ENCODE peak calls at places on chromosomes 3 and 15, in nine cellular contexts. One of them, this sample, is unnamed.
A peak's percentile ranks its signal among the peaks of the same experiment; 100 is the strongest.

GRCh38 chr3:72082121-72082715 is 297.3 kb upstream of the PROK2 start:
- DNase-seq in body of pancreas: no peak
- DNase-seq in IMR-90: no peak
- DNase-seq in CD8-positive, alpha-beta T cell: no peak
- DNase-seq in HCT116: no peak
- DNase-seq in heart right ventricle: no peak
- DNase-seq in RWPE2: no peak
- DNase-seq in lower lobe of right lung: peak; percentile 55
- DNase-seq in heart left ventricle: no peak
- DNase-seq in this sample: no peak

GRCh38 chr3:46010519-46011113 is 15.0 kb upstream of the FYCO1 start:
- DNase-seq in body of pancreas: no peak
- DNase-seq in IMR-90: no peak
- DNase-seq in CD8-positive, alpha-beta T cell: no peak
- DNase-seq in HCT116: no peak
- DNase-seq in heart right ventricle: no peak
- DNase-seq in RWPE2: no peak
- DNase-seq in lower lobe of right lung: no peak
- DNase-seq in heart left ventricle: no peak
- DNase-seq in this sample: no peak

GRCh38 chr15:69847625-69848024 is 250.1 kb downstream of the TLE3 start:
- DNase-seq in body of pancreas: no peak
- DNase-seq in IMR-90: no peak
- DNase-seq in CD8-positive, alpha-beta T cell: no peak
- DNase-seq in HCT116: no peak
- DNase-seq in heart right ventricle: no peak
- DNase-seq in RWPE2: no peak
- DNase-seq in lower lobe of right lung: no peak
- DNase-seq in heart left ventricle: no peak
- DNase-seq in this sample: no peak

GRCh38 chr3:64467255-64467944 is 220.4 kb downstream of the ADAMTS9 start:
- DNase-seq in body of pancreas: no peak
- DNase-seq in IMR-90: no peak
- DNase-seq in CD8-positive, alpha-beta T cell: no peak
- DNase-seq in HCT116: no peak
- DNase-seq in heart right ventricle: no peak
- DNase-seq in RWPE2: no peak
- DNase-seq in lower lobe of right lung: no peak
- DNase-seq in heart left ventricle: no peak
- DNase-seq in this sample: no peak

GRCh38 chr15:57329582-57330367 is 46.5 kb upstream of the CGNL1 start:
- DNase-seq in body of pancreas: no peak
- DNase-seq in IMR-90: no peak
- DNase-seq in CD8-positive, alpha-beta T cell: no peak
- DNase-seq in HCT116: no peak
- DNase-seq in heart right ventricle: no peak
- DNase-seq in RWPE2: no peak
- DNase-seq in lower lobe of right lung: no peak
- DNase-seq in heart left ventricle: no peak
- DNase-seq in this sample: no peak

GRCh38 chr15:69954726-69955125 is 143.0 kb downstream of the TLE3 start:
- DNase-seq in body of pancreas: no peak
- DNase-seq in IMR-90: no peak
- DNase-seq in CD8-positive, alpha-beta T cell: no peak
- DNase-seq in HCT116: no peak
- DNase-seq in heart right ventricle: no peak
- DNase-seq in RWPE2: no peak
- DNase-seq in lower lobe of right lung: no peak
- DNase-seq in heart left ventricle: no peak
- DNase-seq in this sample: no peak

GRCh38 chr15:75902129-75902557 is 1.5 kb upstream of the FBXO22 start:
- DNase-seq in body of pancreas: peak; percentile 40
- DNase-seq in IMR-90: no peak
- DNase-seq in CD8-positive, alpha-beta T cell: no peak
- DNase-seq in HCT116: no peak
- DNase-seq in heart right ventricle: peak; percentile 31
- DNase-seq in RWPE2: no peak
- DNase-seq in lower lobe of right lung: no peak
- DNase-seq in heart left ventricle: peak; percentile 47
- DNase-seq in this sample: no peak

GRCh38 chr3:189781384-189781783 is 150.2 kb downstream of the TP63 start:
- DNase-seq in body of pancreas: no peak
- DNase-seq in IMR-90: no peak
- DNase-seq in CD8-positive, alpha-beta T cell: no peak
- DNase-seq in HCT116: no peak
- DNase-seq in heart right ventricle: no peak
- DNase-seq in RWPE2: no peak
- DNase-seq in lower lobe of right lung: no peak
- DNase-seq in heart left ventricle: no peak
- DNase-seq in this sample: no peak

GRCh38 chr3:116188231-116188785 is 257.0 kb downstream of the LSAMP start:
- DNase-seq in body of pancreas: no peak
- DNase-seq in IMR-90: peak; percentile 66
- DNase-seq in CD8-positive, alpha-beta T cell: no peak
- DNase-seq in HCT116: no peak
- DNase-seq in heart right ventricle: no peak
- DNase-seq in RWPE2: no peak
- DNase-seq in lower lobe of right lung: no peak
- DNase-seq in heart left ventricle: no peak
- DNase-seq in this sample: no peak

GRCh38 chr3:197736010-197736490 is 654 bp downstream of the RUBCN start:
- DNase-seq in body of pancreas: peak; percentile 17
- DNase-seq in IMR-90: no peak
- DNase-seq in CD8-positive, alpha-beta T cell: peak; percentile 41
- DNase-seq in HCT116: no peak
- DNase-seq in heart right ventricle: peak; percentile 18
- DNase-seq in RWPE2: no peak
- DNase-seq in lower lobe of right lung: no peak
- DNase-seq in heart left ventricle: peak; percentile 39
- DNase-seq in this sample: no peak

GRCh38 chr3:25820372-25820771 is 30.5 kb downstream of the OXSM start:
- DNase-seq in body of pancreas: peak; percentile 5
- DNase-seq in IMR-90: peak; percentile 99
- DNase-seq in CD8-positive, alpha-beta T cell: no peak
- DNase-seq in HCT116: no peak
- DNase-seq in heart right ventricle: peak; percentile 10
- DNase-seq in RWPE2: no peak
- DNase-seq in lower lobe of right lung: no peak
- DNase-seq in heart left ventricle: no peak
- DNase-seq in this sample: no peak

GRCh38 chr15:90593469-90594158 is 63.9 kb downstream of the CRTC3 start:
- DNase-seq in body of pancreas: no peak
- DNase-seq in IMR-90: no peak
- DNase-seq in CD8-positive, alpha-beta T cell: no peak
- DNase-seq in HCT116: no peak
- DNase-seq in heart right ventricle: peak; percentile 37
- DNase-seq in RWPE2: no peak
- DNase-seq in lower lobe of right lung: no peak
- DNase-seq in heart left ventricle: peak; percentile 39
- DNase-seq in this sample: no peak

GRCh38 chr3:78765671-78766485 is 1001.9 kb downstream of the ROBO1 start:
- DNase-seq in body of pancreas: no peak
- DNase-seq in IMR-90: no peak
- DNase-seq in CD8-positive, alpha-beta T cell: no peak
- DNase-seq in HCT116: no peak
- DNase-seq in heart right ventricle: no peak
- DNase-seq in RWPE2: no peak
- DNase-seq in lower lobe of right lung: no peak
- DNase-seq in heart left ventricle: no peak
- DNase-seq in this sample: no peak

GRCh38 chr3:33030802-33031201 is 66.1 kb downstream of the GLB1 start:
- DNase-seq in body of pancreas: no peak
- DNase-seq in IMR-90: no peak
- DNase-seq in CD8-positive, alpha-beta T cell: no peak
- DNase-seq in HCT116: no peak
- DNase-seq in heart right ventricle: no peak
- DNase-seq in RWPE2: no peak
- DNase-seq in lower lobe of right lung: no peak
- DNase-seq in heart left ventricle: no peak
- DNase-seq in this sample: no peak

GRCh38 chr3:156304406-156304805 is 184.0 kb downstream of the KCNAB1 start:
- DNase-seq in body of pancreas: no peak
- DNase-seq in IMR-90: peak; percentile 60
- DNase-seq in CD8-positive, alpha-beta T cell: no peak
- DNase-seq in HCT116: no peak
- DNase-seq in heart right ventricle: no peak
- DNase-seq in RWPE2: no peak
- DNase-seq in lower lobe of right lung: no peak
- DNase-seq in heart left ventricle: no peak
- DNase-seq in this sample: no peak

GRCh38 chr3:56778904-56779303 is 22.8 kb downstream of the ARHGEF3 start:
- DNase-seq in body of pancreas: no peak
- DNase-seq in IMR-90: no peak
- DNase-seq in CD8-positive, alpha-beta T cell: no peak
- DNase-seq in HCT116: no peak
- DNase-seq in heart right ventricle: no peak
- DNase-seq in RWPE2: no peak
- DNase-seq in lower lobe of right lung: no peak
- DNase-seq in heart left ventricle: no peak
- DNase-seq in this sample: no peak

GRCh38 chr3:56775356-56775914 is 26.3 kb downstream of the ARHGEF3 start:
- DNase-seq in body of pancreas: no peak
- DNase-seq in IMR-90: no peak
- DNase-seq in CD8-positive, alpha-beta T cell: no peak
- DNase-seq in HCT116: no peak
- DNase-seq in heart right ventricle: no peak
- DNase-seq in RWPE2: no peak
- DNase-seq in lower lobe of right lung: no peak
- DNase-seq in heart left ventricle: no peak
- DNase-seq in this sample: no peak

GRCh38 chr3:56773588-56774330 is 28.0 kb downstream of the ARHGEF3 start:
- DNase-seq in body of pancreas: no peak
- DNase-seq in IMR-90: no peak
- DNase-seq in CD8-positive, alpha-beta T cell: no peak
- DNase-seq in HCT116: no peak
- DNase-seq in heart right ventricle: no peak
- DNase-seq in RWPE2: no peak
- DNase-seq in lower lobe of right lung: no peak
- DNase-seq in heart left ventricle: no peak
- DNase-seq in this sample: no peak

GRCh38 chr3:56776551-56776950 is 25.2 kb downstream of the ARHGEF3 start:
- DNase-seq in body of pancreas: no peak
- DNase-seq in IMR-90: no peak
- DNase-seq in CD8-positive, alpha-beta T cell: no peak
- DNase-seq in HCT116: no peak
- DNase-seq in heart right ventricle: no peak
- DNase-seq in RWPE2: no peak
- DNase-seq in lower lobe of right lung: no peak
- DNase-seq in heart left ventricle: no peak
- DNase-seq in this sample: no peak

DNA sequence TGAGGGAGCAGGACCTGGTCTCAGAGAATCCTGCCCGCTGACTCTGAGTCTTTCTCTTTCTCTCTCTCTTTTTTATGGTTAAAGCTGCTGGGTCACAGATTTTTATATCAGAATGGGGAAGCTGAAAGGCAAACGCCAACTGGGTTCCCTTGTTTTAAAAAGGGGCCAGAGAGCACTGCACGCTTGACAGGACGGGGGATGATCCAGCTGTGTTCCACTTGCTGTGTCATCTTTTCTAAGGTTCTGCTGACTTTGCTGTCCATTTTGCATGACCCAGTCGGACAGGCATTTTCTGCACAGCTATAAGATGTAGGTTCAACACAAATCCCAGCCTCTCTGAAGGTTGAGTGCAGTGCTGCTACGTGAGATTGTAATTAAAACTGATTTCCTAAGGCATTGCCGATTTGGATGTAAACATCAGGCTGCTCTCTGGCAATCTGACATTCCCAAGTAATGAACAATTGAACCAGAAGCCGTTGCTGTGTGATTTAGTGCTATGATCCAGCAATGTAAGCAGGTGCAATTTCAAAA is 25.8 kb downstream of the ARHGEF3 start:
- DNase-seq in body of pancreas: no peak
- DNase-seq in IMR-90: peak; percentile 25
- DNase-seq in CD8-positive, alpha-beta T cell: no peak
- DNase-seq in HCT116: no peak
- DNase-seq in heart right ventricle: no peak
- DNase-seq in RWPE2: no peak
- DNase-seq in lower lobe of right lung: no peak
- DNase-seq in heart left ventricle: no peak
- DNase-seq in this sample: peak; percentile 40
- H3K27ac ChIP-seq in body of pancreas: peak overlapping the region; percentile 43
- H3K27ac ChIP-seq in IMR-90: no peak overlapping the region
- H3K27ac ChIP-seq in CD8-positive, alpha-beta T cell: no peak overlapping the region
- H3K27ac ChIP-seq in HCT116: no peak overlapping the region
- H3K27ac ChIP-seq in heart right ventricle: no peak overlapping the region
- H3K27ac ChIP-seq in RWPE2: no peak overlapping the region
- H3K27ac ChIP-seq in lower lobe of right lung: peak overlapping the region; percentile 28
- H3K27ac ChIP-seq in heart left ventricle: peak overlapping the region; percentile 53
- H3K27ac ChIP-seq in this sample: no peak overlapping the region

GRCh38 chr3:185332026-185332735 is 30.8 kb upstream of the MAP3K13 start:
- DNase-seq in body of pancreas: no peak
- DNase-seq in IMR-90: peak; percentile 82
- DNase-seq in CD8-positive, alpha-beta T cell: no peak
- DNase-seq in HCT116: no peak
- DNase-seq in heart right ventricle: no peak
- DNase-seq in RWPE2: no peak
- DNase-seq in lower lobe of right lung: no peak
- DNase-seq in heart left ventricle: no peak
- DNase-seq in this sample: no peak
- H3K27ac ChIP-seq in body of pancreas: peak overlapping the region; percentile 82
- H3K27ac ChIP-seq in IMR-90: no peak overlapping the region
- H3K27ac ChIP-seq in CD8-positive, alpha-beta T cell: no peak overlapping the region
- H3K27ac ChIP-seq in HCT116: no peak overlapping the region
- H3K27ac ChIP-seq in heart right ventricle: no peak overlapping the region
- H3K27ac ChIP-seq in RWPE2: peak overlapping the region; percentile 92
- H3K27ac ChIP-seq in lower lobe of right lung: peak overlapping the region; percentile 26
- H3K27ac ChIP-seq in heart left ventricle: no peak overlapping the region
- H3K27ac ChIP-seq in this sample: no peak overlapping the region

DNA sequence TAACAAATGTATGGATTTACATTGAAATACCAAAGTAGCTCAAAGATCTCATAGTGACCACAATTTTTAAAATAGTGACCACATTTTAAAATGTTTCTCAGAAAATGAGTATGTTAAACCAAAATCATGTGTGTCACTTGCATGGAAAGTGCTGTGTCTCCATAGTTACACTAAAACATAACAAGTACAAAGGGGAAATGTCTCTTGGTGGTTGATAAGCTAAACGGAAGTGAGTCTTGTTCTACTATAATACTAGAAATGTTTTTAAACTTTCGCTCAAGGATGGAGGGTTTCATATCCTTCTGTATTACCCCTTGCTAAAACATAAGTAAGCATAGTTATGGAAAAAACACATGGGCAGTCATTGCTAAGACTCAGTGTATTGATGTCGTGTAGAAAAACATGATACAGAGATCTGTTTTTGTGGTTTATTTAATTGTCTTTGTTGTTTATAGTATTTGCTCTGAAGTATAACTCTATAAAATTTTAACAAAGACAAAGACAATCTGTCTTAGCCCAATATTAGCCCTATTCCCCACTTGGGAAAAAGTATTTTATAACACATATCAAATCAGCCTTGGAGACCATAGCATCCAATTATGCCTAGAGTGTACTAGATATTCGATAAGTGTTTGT is 27.0 kb upstream of the DENND4A start:
- DNase-seq in body of pancreas: no peak
- DNase-seq in IMR-90: peak; percentile 25
- DNase-seq in CD8-positive, alpha-beta T cell: no peak
- DNase-seq in HCT116: no peak
- DNase-seq in heart right ventricle: no peak
- DNase-seq in RWPE2: no peak
- DNase-seq in lower lobe of right lung: no peak
- DNase-seq in heart left ventricle: no peak
- DNase-seq in this sample: no peak
- H3K27ac ChIP-seq in body of pancreas: no peak overlapping the region
- H3K27ac ChIP-seq in IMR-90: no peak overlapping the region
- H3K27ac ChIP-seq in CD8-positive, alpha-beta T cell: peak overlapping the region; percentile 84
- H3K27ac ChIP-seq in HCT116: no peak overlapping the region
- H3K27ac ChIP-seq in heart right ventricle: no peak overlapping the region
- H3K27ac ChIP-seq in RWPE2: no peak overlapping the region
- H3K27ac ChIP-seq in lower lobe of right lung: peak overlapping the region; percentile 65
- H3K27ac ChIP-seq in heart left ventricle: no peak overlapping the region
- H3K27ac ChIP-seq in this sample: no peak overlapping the region

GRCh38 chr3:144167634-144168033 is 196.0 kb downstream of the DIPK2A start:
- DNase-seq in body of pancreas: no peak
- DNase-seq in IMR-90: no peak
- DNase-seq in CD8-positive, alpha-beta T cell: no peak
- DNase-seq in HCT116: no peak
- DNase-seq in heart right ventricle: no peak
- DNase-seq in RWPE2: no peak
- DNase-seq in lower lobe of right lung: no peak
- DNase-seq in heart left ventricle: no peak
- DNase-seq in this sample: no peak
- H3K27ac ChIP-seq in body of pancreas: no peak overlapping the region
- H3K27ac ChIP-seq in IMR-90: no peak overlapping the region
- H3K27ac ChIP-seq in CD8-positive, alpha-beta T cell: no peak overlapping the region
- H3K27ac ChIP-seq in HCT116: no peak overlapping the region
- H3K27ac ChIP-seq in heart right ventricle: no peak overlapping the region
- H3K27ac ChIP-seq in RWPE2: no peak overlapping the region
- H3K27ac ChIP-seq in lower lobe of right lung: no peak overlapping the region
- H3K27ac ChIP-seq in heart left ventricle: no peak overlapping the region
- H3K27ac ChIP-seq in this sample: no peak overlapping the region

This sample was measured in substantia nigra.